ENCODE peak calls at places on chromosome 18, in five cellular contexts. A is RWPE1, X is GM13977, I is fibroblast of mammary gland, C is GM13976. W is an unnamed sample.
A peak's percentile ranks its signal among the peaks of the same experiment; 100 is the strongest.

GRCh38 chr18:74540689-74541421 is 6.6 kb downstream of the CNDP1 start:
- DNase-seq in A (no peak), X (no peak), I (no peak), C (no peak), W (no peak)

GRCh38 chr18:67599277-67599676 is 82.8 kb upstream of the DSEL start:
- DNase-seq in A (peak; percentile 11), X (no peak), I (peak; percentile 59), C (no peak), W (peak; percentile 11)

GRCh38 chr18:59697236-59697932 is at the start of gene CCBE1:
- DNase-seq in A (no peak), X (peak; percentile 80), I (peak; percentile 69), C (peak; percentile 81), W (peak; percentile 85)

GRCh38 chr18:66495844-66496243 is 108.0 kb downstream of the CDH19 start:
- DNase-seq in A (peak; percentile 7), X (no peak), I (peak; percentile 6), C (peak; percentile 1), W (peak; percentile 81)

GRCh38 chr18:59874166-59874565 is 25.6 kb upstream of the PMAIP1 start:
- DNase-seq in A (peak; percentile 30), X (no peak), I (peak; percentile 89), C (no peak), W (peak; percentile 62)

GRCh38 chr18:36688020-36688965 is 140.5 kb downstream of the TPGS2 start:
- DNase-seq in A (peak; percentile 67), X (peak; percentile 71), I (peak; percentile 75), C (peak; percentile 71), W (peak; percentile 75)

GRCh38 chr18:21264651-21265050 is 22.6 kb downstream of the GREB1L start:
- DNase-seq in A (no peak), X (no peak), I (peak; percentile 55), C (no peak), W (peak; percentile 39)

GRCh38 chr18:44153976-44154375 is 526.7 kb upstream of the SETBP1 start:
- DNase-seq in A (no peak), X (no peak), I (no peak), C (no peak), W (no peak)

GRCh38 chr18:32200766-32201165 is 10.9 kb downstream of the MEP1B start:
- DNase-seq in A (no peak), X (no peak), I (no peak), C (no peak), W (no peak)

GRCh38 chr18:45280486-45281263 is 334.6 kb upstream of the SLC14A2 start:
- DNase-seq in A (no peak), X (no peak), I (no peak), C (no peak), W (no peak)

GRCh38 chr18:45277870-45278269 is 337.4 kb upstream of the SLC14A2 start:
- DNase-seq in A (no peak), X (no peak), I (no peak), C (no peak), W (no peak)

GRCh38 chr18:45284174-45284573 is 331.1 kb upstream of the SLC14A2 start:
- DNase-seq in A (no peak), X (no peak), I (no peak), C (no peak), W (no peak)

GRCh38 chr18:45285251-45285650 is 330.0 kb upstream of the SLC14A2 start:
- DNase-seq in A (no peak), X (no peak), I (no peak), C (no peak), W (no peak)

DNA sequence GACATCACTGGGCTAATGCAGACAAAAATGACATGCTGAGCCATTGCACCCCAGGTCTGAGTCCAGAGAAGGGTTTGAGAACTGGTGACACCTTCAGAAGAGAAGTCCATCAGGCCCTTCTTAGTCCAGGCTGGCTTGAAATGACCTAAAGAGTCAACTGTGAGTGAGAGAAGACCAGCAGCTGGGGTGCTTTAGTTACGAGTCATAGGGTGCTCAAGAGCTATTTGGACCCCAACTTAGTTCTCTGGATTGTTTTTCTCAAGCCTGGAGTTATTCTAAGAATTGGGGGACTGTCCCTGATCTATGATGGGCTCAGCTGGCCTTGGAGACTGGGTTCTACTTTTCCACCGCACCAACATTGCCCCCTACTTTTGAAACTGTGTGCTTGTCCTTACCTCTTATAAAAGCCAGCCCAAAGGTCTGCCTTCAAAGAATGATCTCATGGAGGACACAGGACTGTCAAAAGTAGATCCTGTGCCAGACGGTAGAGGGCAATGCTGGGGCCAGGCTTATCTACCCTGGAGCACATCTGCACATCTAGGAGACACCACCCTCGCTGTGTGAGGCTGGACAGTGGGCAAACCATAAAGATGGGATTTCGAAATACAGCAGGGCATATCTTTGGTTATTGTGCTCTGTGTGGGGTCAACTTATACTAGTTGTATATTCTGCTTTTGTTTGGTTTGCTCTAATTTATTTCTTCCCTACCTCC is 333.0 kb upstream of the SLC14A2 start:
- DNase-seq in A (no peak), X (peak; percentile 16), I (no peak), C (no peak), W (peak; percentile 30)
- TF ChIP-seq CTCF in A (no peak), X (no peak), I (no peak), C (no peak), W (peak; percentile 21)

DNA sequence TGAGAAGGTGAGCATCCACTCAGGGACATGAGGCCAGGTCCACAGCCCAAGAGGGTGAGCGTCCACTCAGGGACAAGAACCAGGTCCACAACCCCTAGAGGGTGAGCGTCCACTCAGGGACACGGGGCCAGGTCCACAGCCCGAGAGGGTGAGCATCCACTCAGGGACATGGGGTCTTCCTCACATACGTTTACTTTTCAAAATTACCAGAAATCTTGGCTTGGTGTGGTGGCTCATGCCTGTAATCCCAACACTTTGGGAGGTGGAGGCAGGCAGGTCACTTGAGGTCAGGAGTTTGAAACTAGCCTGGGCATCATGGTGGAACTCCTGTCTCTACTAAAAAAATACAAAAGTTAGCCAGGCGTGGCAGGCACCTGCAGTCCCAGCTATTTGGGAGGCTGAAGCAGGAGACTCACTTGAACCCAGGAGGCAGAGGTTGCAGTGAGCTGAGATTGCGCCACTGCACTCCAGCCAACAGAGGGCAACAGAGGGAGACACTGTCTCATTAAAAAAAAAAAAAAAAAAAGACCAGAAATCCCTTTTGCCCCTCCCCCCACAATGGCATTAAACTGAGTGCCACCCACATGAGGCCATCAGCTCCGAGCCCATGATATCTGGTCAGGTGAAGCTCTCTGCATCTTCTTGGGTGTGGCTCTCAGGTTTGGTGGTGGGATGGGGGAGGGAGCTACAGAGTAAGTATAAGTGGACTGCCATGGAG is 9.0 kb upstream of the MBP start:
- DNase-seq in A (no peak), X (no peak), I (no peak), C (no peak), W (no peak)
- TF ChIP-seq CTCF in A (no peak), X (peak; percentile 21), I (peak; percentile 13), C (no peak), W (no peak)

GRCh38 chr18:79772108-79772864 is 25.5 kb upstream of the KCNG2 start:
- DNase-seq in A (no peak), X (no peak), I (no peak), C (no peak), W (no peak)
- TF ChIP-seq CTCF in A (no peak), X (no peak), I (no peak), C (no peak), W (no peak)

DNA sequence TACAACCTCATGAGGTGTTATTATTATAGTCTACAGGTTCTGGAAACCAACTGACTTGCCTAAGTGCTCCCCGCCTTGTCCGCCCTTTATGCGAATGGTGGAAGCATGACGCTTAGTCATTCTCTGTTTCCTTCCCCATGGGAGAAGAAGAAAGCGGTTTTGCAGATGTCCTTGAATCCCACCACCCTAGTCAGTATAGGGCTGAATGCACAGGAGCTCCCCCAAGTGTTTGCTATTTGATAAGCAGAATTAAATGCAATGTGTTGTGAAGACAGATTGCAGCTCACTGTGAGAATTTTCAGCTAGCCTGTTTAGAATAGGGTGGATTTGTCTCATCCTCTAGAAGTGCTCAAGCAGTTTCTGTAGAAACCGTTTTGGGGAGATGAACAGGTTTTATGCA is 652.0 kb downstream of the DCC start:
- DNase-seq in A (no peak), X (no peak), I (no peak), C (no peak), W (peak; percentile 6)
- TF ChIP-seq CTCF in A (peak; percentile 10), X (peak; percentile 22), I (no peak), C (no peak), W (no peak)

GRCh38 chr18:9184998-9185613 is 48.5 kb downstream of the ANKRD12 start:
- DNase-seq in A (no peak), X (no peak), I (no peak), C (no peak), W (no peak)

GRCh38 chr18:9182852-9183399 is 46.3 kb downstream of the ANKRD12 start:
- DNase-seq in A (no peak), X (no peak), I (no peak), C (no peak), W (no peak)

GRCh38 chr18:9191658-9192256 is 55.2 kb downstream of the ANKRD12 start:
- DNase-seq in A (no peak), X (no peak), I (no peak), C (no peak), W (no peak)

GRCh38 chr18:9193031-9193430 is 56.5 kb downstream of the ANKRD12 start:
- DNase-seq in A (no peak), X (no peak), I (no peak), C (no peak), W (no peak)

DNA sequence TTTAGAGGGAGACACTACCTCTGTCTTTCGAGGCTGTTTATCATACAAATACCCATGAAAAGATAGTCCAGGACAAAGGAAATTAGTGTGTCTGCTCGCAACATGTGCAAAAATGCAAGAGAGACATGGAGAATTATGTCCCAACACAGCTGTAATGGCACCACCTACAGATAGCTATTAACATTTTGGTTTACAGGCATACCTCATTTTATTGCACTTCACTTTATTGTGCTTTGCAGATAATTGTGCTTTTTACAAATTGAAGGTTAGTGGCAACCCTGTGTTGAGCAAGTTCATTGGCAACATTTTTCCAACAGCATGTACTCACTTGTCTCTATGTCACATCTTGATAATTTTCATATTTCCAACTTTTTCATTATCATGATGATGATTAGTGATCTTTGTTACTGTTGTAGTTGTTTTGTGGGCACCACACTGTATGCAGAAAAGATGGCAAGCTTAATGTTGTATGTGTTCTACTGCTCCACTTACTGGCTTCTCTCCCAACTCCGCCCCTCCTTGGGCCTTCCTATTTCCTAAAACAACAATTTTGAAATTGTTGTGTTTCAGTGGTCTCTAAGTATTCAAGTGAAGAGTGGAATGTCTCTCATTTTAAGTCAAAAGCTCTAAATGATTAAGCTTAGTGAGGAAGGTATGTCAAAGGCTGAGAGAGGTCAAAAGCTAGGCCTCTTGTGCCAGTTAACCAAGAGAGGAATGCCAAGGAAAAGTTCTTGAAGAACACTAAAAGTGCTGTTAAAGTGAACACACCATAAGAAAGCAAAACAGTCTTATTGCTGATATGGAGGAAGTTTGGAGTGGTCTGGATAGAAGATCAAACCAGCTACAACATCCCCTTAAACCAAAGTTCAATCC is 52.0 kb downstream of the ANKRD12 start:
- DNase-seq in A (no peak), X (no peak), I (no peak), C (no peak), W (no peak)
- TF ChIP-seq CTCF in A (no peak), X (no peak), I (no peak), C (no peak), W (no peak)

DNA sequence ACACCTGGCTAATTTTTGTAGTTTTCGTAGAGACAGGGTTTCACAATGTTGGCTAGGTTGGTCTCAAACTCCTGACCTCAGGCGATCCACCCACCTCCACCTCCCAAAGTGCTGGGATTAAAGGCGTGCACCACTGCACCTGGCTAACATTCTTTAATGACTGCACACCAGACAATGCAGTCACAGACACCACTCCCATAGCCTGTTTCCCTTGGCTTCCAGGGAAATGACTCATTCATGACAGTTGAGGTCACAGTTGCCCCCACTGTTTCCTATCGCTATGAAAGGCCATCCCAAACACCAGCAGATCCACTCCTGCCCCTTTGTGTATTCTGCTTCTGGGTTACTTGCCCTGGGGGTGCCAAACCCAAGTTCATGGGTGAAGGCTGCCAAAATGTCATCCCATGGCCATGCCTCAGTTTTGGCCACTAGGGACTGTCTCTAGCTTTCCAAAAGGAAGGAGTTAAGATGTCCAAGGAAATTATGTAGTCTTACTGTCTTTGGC is 8.7 kb downstream of the CHMP1B start:
- DNase-seq in A (peak; percentile 92), X (no peak), I (peak; percentile 90), C (no peak), W (peak; percentile 97)
- TF ChIP-seq CTCF in A (peak; percentile 26), X (no peak), I (peak; percentile 22), C (no peak), W (peak; percentile 48)